ENCODE peak calls at places on chromosome 21, in five cellular contexts. P is K562, H is stomach, J is GM12878, U is transverse colon. Y is an unnamed sample.

GRCh38 chr21:39037807-39038405 is 145.3 kb downstream of the PSMG1 start:
- DNase-seq in P (peak; percentile 36), H (no peak), J (no peak), U (no peak), Y (no peak)

GRCh38 chr21:37547615-37547975 is 181.0 kb downstream of the DYRK1A start:
- DNase-seq in P (no peak), H (no peak), J (no peak), U (no peak), Y (no peak)

GRCh38 chr21:43304206-43304605 is 122.7 kb downstream of the SIK1 start:
- DNase-seq in P (peak; percentile 39), H (no peak), J (no peak), U (no peak), Y (no peak)

GRCh38 chr21:46069166-46069565 is 28.7 kb upstream of the COL6A2 start:
- DNase-seq in P (no peak), H (no peak), J (no peak), U (no peak), Y (no peak)

GRCh38 chr21:29287383-29287782 is 11.3 kb upstream of the BACH1 start:
- DNase-seq in P (no peak), H (no peak), J (no peak), U (no peak), Y (no peak)

GRCh38 chr21:39094847-39095525 is 88.3 kb downstream of the PSMG1 start:
- DNase-seq in P (peak; percentile 37), H (no peak), J (no peak), U (no peak), Y (no peak)

GRCh38 chr21:46001821-46002681 is 20.5 kb downstream of the COL6A1 start:
- DNase-seq in P (no peak), H (peak; percentile 23), J (no peak), U (no peak), Y (no peak)

GRCh38 chr21:15992171-15992570 is 262.4 kb downstream of the USP25 start:
- DNase-seq in P (no peak), H (no peak), J (no peak), U (no peak), Y (no peak)

GRCh38 chr21:19781881-19782652 is 1216.1 kb upstream of the NCAM2 start:
- DNase-seq in P (no peak), H (no peak), J (no peak), U (no peak), Y (no peak)

GRCh38 chr21:38965910-38966504 is 160.3 kb downstream of the ETS2 start:
- DNase-seq in P (peak; percentile 76), H (peak; percentile 81), J (no peak), U (peak; percentile 80), Y (no peak)

GRCh38 chr21:42645211-42646075 is 8.0 kb upstream of the PDE9A start:
- DNase-seq in P (no peak), H (no peak), J (no peak), U (no peak), Y (no peak)

GRCh38 chr21:27649323-27649722 is 682.4 kb upstream of the ADAMTS5 start:
- DNase-seq in P (no peak), H (no peak), J (no peak), U (no peak), Y (no peak)

GRCh38 chr21:39384674-39385298 is 35.9 kb upstream of the HMGN1 start:
- DNase-seq in P (no peak), H (no peak), J (no peak), U (no peak), Y (no peak)

GRCh38 chr21:44347911-44348451 is 5.4 kb upstream of the TRPM2 start:
- DNase-seq in P (no peak), H (no peak), J (no peak), U (no peak), Y (no peak)

GRCh38 chr21:45525153-45525909 is 16.9 kb downstream of the SLC19A1 start:
- DNase-seq in P (no peak), H (peak; percentile 75), J (no peak), U (peak; percentile 76), Y (peak; percentile 76)

GRCh38 chr21:25572895-25573310 is 34.4 kb downstream of the MRPL39 start:
- DNase-seq in P (no peak), H (no peak), J (peak; percentile 78), U (no peak), Y (no peak)

GRCh38 chr21:45887121-45887611 is 94.4 kb upstream of the COL6A1 start:
- DNase-seq in P (no peak), H (no peak), J (no peak), U (no peak), Y (no peak)

GRCh38 chr21:38261851-38262250 is 5.1 kb downstream of the KCNJ15 start:
- DNase-seq in P (no peak), H (no peak), J (no peak), U (no peak), Y (no peak)

GRCh38 chr21:38780879-38781278 is 24.9 kb upstream of the ETS2 start:
- DNase-seq in P (no peak), H (no peak), J (peak; percentile 34), U (no peak), Y (no peak)

GRCh38 chr21:44958471-44959191 is 18.8 kb downstream of the SLX9 start:
- DNase-seq in P (no peak), H (peak; percentile 48), J (no peak), U (peak; percentile 55), Y (no peak)

GRCh38 chr21:38496224-38496623 is 2.1 kb downstream of the ERG start:
- DNase-seq in P (no peak), H (no peak), J (no peak), U (no peak), Y (no peak)

GRCh38 chr21:38424333-38424732 is 73.9 kb downstream of the ERG start:
- DNase-seq in P (no peak), H (no peak), J (no peak), U (no peak), Y (no peak)

GRCh38 chr21:37396855-37397254 is 30.3 kb downstream of the DYRK1A start:
- DNase-seq in P (no peak), H (no peak), J (no peak), U (no peak), Y (no peak)

GRCh38 chr21:36630485-36631206 is 68.3 kb upstream of the SIM2 start:
- DNase-seq in P (peak; percentile 86), H (peak; percentile 80), J (no peak), U (peak; percentile 66), Y (no peak)

GRCh38 chr21:29175408-29176147 is 45.1 kb downstream of the MAP3K7CL start:
- DNase-seq in P (no peak), H (no peak), J (no peak), U (no peak), Y (no peak)

GRCh38 chr21:45764792-45765191 is 121.3 kb downstream of the PCBP3 start:
- DNase-seq in P (no peak), H (no peak), J (no peak), U (no peak), Y (no peak)

GRCh38 chr21:42622284-42622683 is 31.1 kb upstream of the PDE9A start:
- DNase-seq in P (no peak), H (no peak), J (no peak), U (no peak), Y (peak; percentile 5)

GRCh38 chr21:44521928-44522752 is 17.9 kb downstream of the KRTAP10-1 start:
- DNase-seq in P (no peak), H (no peak), J (no peak), U (peak; percentile 2), Y (peak; percentile 48)

GRCh38 chr21:15058718-15059316 is 6.0 kb downstream of the NRIP1 start:
- DNase-seq in P (peak; percentile 25), H (no peak), J (no peak), U (no peak), Y (no peak)

GRCh38 chr21:43333301-43334062 is 93.4 kb downstream of the SIK1 start:
- DNase-seq in P (no peak), H (peak; percentile 64), J (no peak), U (no peak), Y (no peak)

GRCh38 chr21:28791595-28792282 is 200.9 kb downstream of the LTN1 start:
- DNase-seq in P (no peak), H (no peak), J (no peak), U (no peak), Y (no peak)

GRCh38 chr21:41555053-41555452 is 47.1 kb upstream of the TMPRSS2 start:
- DNase-seq in P (no peak), H (no peak), J (no peak), U (no peak), Y (no peak)
- TF ChIP-seq EP300 in P (no peak), H (no peak), J (no peak), U (no peak), Y (no peak)

GRCh38 chr21:35254006-35254751 is 205.1 kb upstream of the RUNX1 start:
- DNase-seq in P (no peak), H (no peak), J (no peak), U (peak; percentile 44), Y (no peak)
- H3K4me1 ChIP-seq in P (peaks cover 12% of the 10 kb centered on the region), H (peaks cover 32% of the 10 kb centered on the region), J (no peaks in the 10 kb centered on the region), U (peaks cover 15% of the 10 kb centered on the region), Y (peaks cover 26% of the 10 kb centered on the region)

DNA sequence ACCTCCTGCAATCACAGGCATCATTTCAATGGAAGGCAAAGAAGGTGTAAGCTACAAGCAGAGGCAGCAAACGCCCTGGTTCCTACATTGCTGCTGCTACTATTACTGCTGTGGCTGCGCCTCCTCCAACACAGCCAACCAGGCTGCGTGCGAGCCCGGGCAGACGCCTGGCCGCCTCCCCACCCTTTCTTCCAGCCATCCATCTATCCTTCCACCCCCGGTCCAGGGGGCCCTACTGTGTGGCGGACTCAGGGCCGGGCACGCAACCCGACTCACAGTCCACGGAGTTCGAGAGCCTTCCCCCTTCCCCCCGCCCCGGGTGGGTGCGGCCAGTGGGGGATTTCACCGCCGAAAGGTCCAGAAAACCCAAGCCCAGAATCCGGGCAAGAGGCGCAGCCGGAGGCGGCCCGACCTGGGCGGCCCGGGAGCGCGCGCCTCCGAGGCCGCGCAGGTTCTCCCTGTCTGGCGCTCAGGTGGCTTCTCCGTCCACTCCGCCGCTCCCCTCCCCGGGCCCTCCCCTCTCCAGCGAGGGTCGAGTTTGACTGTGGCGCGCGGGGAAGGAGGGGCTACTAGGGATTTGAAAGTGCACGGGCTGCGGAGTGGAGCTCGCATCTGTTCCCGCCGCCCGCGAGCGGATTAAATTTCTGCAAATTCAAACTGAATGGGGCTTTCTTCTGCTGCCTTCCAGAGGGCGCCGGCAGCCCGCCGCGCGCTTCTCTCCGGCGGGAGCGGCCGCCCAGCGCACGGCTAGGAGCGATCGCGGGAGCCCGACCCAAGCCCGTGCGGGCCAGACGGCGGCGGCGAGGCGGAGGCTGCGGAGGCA is at the start of gene HUNK:
- DNase-seq in P (no peak), H (no peak), J (no peak), U (peak; percentile 58), Y (peak; percentile 73)
- H3K4me3 ChIP-seq in P (no peak within 1 kb of the TSS), H (peak within 1 kb of the TSS; percentile 64), J (no peak within 1 kb of the TSS), U (peak within 1 kb of the TSS; percentile 82), Y (peak within 1 kb of the TSS; percentile 89)

GRCh38 chr21:17441370-17441769 is 71.5 kb upstream of the CXADR start:
- DNase-seq in P (no peak), H (peak; percentile 85), J (no peak), U (peak; percentile 77), Y (peak; percentile 80)
- TF ChIP-seq EP300 in P (no peak), H (no peak), J (no peak), U (no peak), Y (no peak)

Y was measured in suprapubic skin.